ENCODE peak calls at places on chromosomes 4 and X, in six cellular contexts. Z, H, S, A, Y and G are unnamed samples.
A peak's percentile ranks its signal among the peaks of the same experiment; 100 is the strongest.

GRCh38 chrX:40201486-40201885 is 103.7 kb upstream of the BCOR start:
- DNase-seq in S (no peak), Z (no peak), Y (no peak), A (peak; percentile 14), H (no peak), G (no peak)

GRCh38 chr4:151957163-151957562 is 196.4 kb upstream of the GATB start:
- DNase-seq in H (no peak), S (no peak), Y (no peak), A (no peak), Z (no peak), G (no peak)

GRCh38 chrX:1403228-1403627 is 11.3 kb upstream of the SLC25A6 start:
- DNase-seq in Y (no peak), H (no peak), S (no peak), A (no peak), Z (no peak), G (no peak)

GRCh38 chrX:13533726-13534125 is 35.7 kb upstream of the EGFL6 start:
- DNase-seq in Z (peak; percentile 66), A (no peak), S (no peak), H (no peak), Y (no peak), G (no peak)

GRCh38 chrX:129116651-129117050 is 406.6 kb downstream of the SMARCA1 start:
- DNase-seq in Y (peak; percentile 16), A (peak; percentile 48), H (no peak), Z (no peak), S (no peak), G (no peak)

GRCh38 chr4:37908488-37909343 is 17.8 kb downstream of the TBC1D1 start:
- DNase-seq in Z (peak; percentile 63), H (no peak), A (no peak), Y (no peak), S (no peak), G (no peak)

GRCh38 chr4:109559625-109559982 is 442 bp upstream of the MCUB start:
- DNase-seq in A (peak; percentile 65), H (peak; percentile 15), Z (no peak), Y (no peak), S (no peak), G (no peak)

GRCh38 chr4:3342182-3342854 is 49.5 kb downstream of the RGS12 start:
- DNase-seq in H (no peak), S (no peak), Z (peak; percentile 80), Y (peak; percentile 65), A (peak; percentile 70), G (no peak)

GRCh38 chrX:68432648-68433047 is 647 bp downstream of the OPHN1 start:
- DNase-seq in Z (peak; percentile 30), H (no peak), Y (no peak), A (no peak), S (no peak), G (no peak)

GRCh38 chrX:150352581-150352980 is 10.5 kb upstream of the MAMLD1 start:
- DNase-seq in Y (no peak), Z (no peak), A (no peak), S (no peak), H (no peak), G (no peak)

GRCh38 chr4:114807759-114808404 is 209.3 kb downstream of the UGT8 start:
- DNase-seq in A (peak; percentile 50), Y (no peak), H (peak; percentile 8), S (peak; percentile 3), Z (peak; percentile 28), G (peak; percentile 2)

GRCh38 chr4:88605744-88606143 is 13.5 kb downstream of the HERC3 start:
- DNase-seq in Y (no peak), A (no peak), S (peak; percentile 9), Z (no peak), H (no peak), G (no peak)

GRCh38 chrX:153387345-153387744 is 13.8 kb downstream of the PNMA6E start:
- DNase-seq in A (no peak), Z (no peak), S (no peak), H (no peak), Y (no peak), G (no peak)

GRCh38 chr4:74104145-74104544 is 5.2 kb upstream of the CXCL2 start:
- DNase-seq in Z (no peak), S (no peak), A (no peak), Y (no peak), H (no peak), G (no peak)

GRCh38 chr4:179415842-179416223 is 1973.6 kb upstream of the AGA start:
- DNase-seq in Y (no peak), A (peak; percentile 85), S (no peak), H (no peak), Z (no peak), G (no peak)